ENCODE peak calls at places on chromosomes 3 and 15, in four cellular contexts. K is naive thymus-derived CD8-positive, alpha-beta T cell; U is left ventricle myocardium superior; Q is HAP-1. H is an unnamed sample.
A peak's percentile ranks its signal among the peaks of the same experiment; 100 is the strongest.

GRCh38 chr15:38312190-38312589 is 59.6 kb downstream of the SPRED1 start:
- DNase-seq in U (no peak), Q (no peak), K (no peak), H (no peak)

GRCh38 chr3:59862686-59863085 is 812.9 kb upstream of the CFAP20DC start:
- DNase-seq in K (no peak), U (no peak), Q (no peak), H (no peak)

GRCh38 chr3:33787328-33788009 is 11.0 kb upstream of the PDCD6IP start:
- DNase-seq in Q (peak; percentile 81), K (peak; percentile 37), U (peak; percentile 35), H (peak; percentile 62)

GRCh38 chr3:173371848-173372487 is 25.6 kb upstream of the NLGN1 start:
- DNase-seq in K (no peak), U (no peak), Q (peak; percentile 63), H (peak; percentile 42)

GRCh38 chr3:63400259-63400860 is 122.3 kb downstream of the SYNPR start:
- DNase-seq in U (no peak), Q (no peak), K (no peak), H (no peak)

GRCh38 chr15:92385096-92385495 is 8.6 kb upstream of the ST8SIA2 start:
- DNase-seq in U (no peak), K (no peak), Q (no peak), H (no peak)

GRCh38 chr3:50811893-50812292 is 137.2 kb downstream of the DOCK3 start:
- DNase-seq in U (no peak), Q (no peak), K (no peak), H (no peak)

GRCh38 chr15:34755419-34755773 is 598 bp upstream of the GJD2 start:
- DNase-seq in K (no peak), U (no peak), Q (no peak), H (no peak)

GRCh38 chr15:99249270-99249817 is at the start of gene TTC23:
- DNase-seq in U (no peak), K (no peak), Q (no peak), H (peak; percentile 73)

GRCh38 chr3:3683261-3683660 is 116.0 kb upstream of the LRRN1 start:
- DNase-seq in K (no peak), U (no peak), Q (no peak), H (no peak)

GRCh38 chr3:196159952-196160804 is 51.0 kb downstream of the ZDHHC19 start:
- DNase-seq in K (peak; percentile 29), U (no peak), Q (peak; percentile 32), H (no peak)

GRCh38 chr15:99454941-99455795 is 110.6 kb upstream of the MEF2A start:
- DNase-seq in K (no peak), Q (peak; percentile 3), U (peak; percentile 93), H (peak; percentile 87)

GRCh38 chr3:136473716-136474326 is 223.7 kb downstream of the PCCB start:
- DNase-seq in Q (no peak), U (no peak), K (no peak), H (no peak)

GRCh38 chr3:46923559-46924350 is 46.2 kb downstream of the PTH1R start:
- DNase-seq in U (no peak), Q (peak; percentile 54), K (no peak), H (no peak)

GRCh38 chr15:45205192-45205591 is 17.4 kb upstream of the SHF start:
- DNase-seq in K (peak; percentile 36), U (no peak), Q (peak; percentile 84), H (peak; percentile 74)

GRCh38 chr3:77536038-77536775 is 496.3 kb downstream of the ROBO2 start:
- DNase-seq in Q (peak; percentile 12), K (no peak), U (no peak), H (no peak)

GRCh38 chr3:71062920-71063767 is 520.4 kb downstream of the FOXP1 start:
- DNase-seq in K (no peak), U (no peak), Q (no peak), H (no peak)

GRCh38 chr3:127042634-127043033 is 59.7 kb downstream of the PLXNA1 start:
- DNase-seq in Q (no peak), U (no peak), K (no peak), H (no peak)

GRCh38 chr15:99930696-99931095 is 197.5 kb upstream of the LYSMD4 start:
- DNase-seq in K (no peak), U (no peak), Q (no peak), H (no peak)

GRCh38 chr15:52191207-52191606 is at the start of gene GNB5:
- DNase-seq in K (no peak), Q (no peak), U (no peak), H (no peak)

GRCh38 chr3:139016430-139017048 is 4.2 kb downstream of the PRR23B start:
- DNase-seq in U (no peak), K (no peak), Q (no peak), H (no peak)

GRCh38 chr3:126367316-126367805 is 10.2 kb upstream of the KLF15 start:
- DNase-seq in K (no peak), U (no peak), Q (no peak), H (no peak)

GRCh38 chr3:4988815-4989648 is 9.8 kb downstream of the BHLHE40 start:
- DNase-seq in U (peak; percentile 65), Q (no peak), K (no peak), H (peak; percentile 52)

GRCh38 chr3:195914648-195915473 is 6.5 kb upstream of the TNK2 start:
- DNase-seq in Q (peak; percentile 95), U (peak; percentile 95), K (peak; percentile 91), H (peak; percentile 96)

GRCh38 chr3:20225769-20226168 is 39.8 kb upstream of the SGO1 start:
- DNase-seq in Q (peak; percentile 16), K (no peak), U (no peak), H (no peak)

GRCh38 chr3:168888781-168889180 is 774.7 kb downstream of the MECOM start:
- DNase-seq in K (no peak), Q (no peak), U (no peak), H (no peak)

GRCh38 chr3:18443670-18444596 is 18.8 kb upstream of the SATB1 start:
- DNase-seq in Q (peak; percentile 67), K (peak; percentile 15), U (peak; percentile 40), H (no peak)

H was measured in testis.